ENCODE peak calls at places on chromosomes 3 and 15, in seven cellular contexts. G is astrocyte, Q is IMR-90, P is GM23338, O is HCT116, S is GM23248, Y is DND-41. X is an unnamed sample. For H3K4me1 and H4K20me1, the result is how much of the 10 kb centered on the place peaks cover.

GRCh38 chr3:123085293-123085949 is 18.6 kb downstream of the PDIA5 start:
- DNase-seq in G (no peak), Q (no peak), P (no peak), O (no peak), S (no peak), Y (no peak), X (no peak)

GRCh38 chr3:141913150-141913811 is 36.8 kb downstream of the ATP1B3 start:
- DNase-seq in G (peak), Q (peak), P (peak), O (peak), S (peak), Y (peak), X (peak)

GRCh38 chr3:183306798-183307671 is 54.0 kb downstream of the B3GNT5 start:
- DNase-seq in G (peak), Q (peak), P (no peak), O (no peak), S (peak), Y (no peak), X (peak)

GRCh38 chr3:9102240-9102841 is 139.1 kb upstream of the RAD18 start:
- DNase-seq in G (no peak), Q (no peak), P (peak), O (no peak), S (no peak), Y (no peak), X (no peak)

GRCh38 chr3:61783993-61784718 is 222.8 kb downstream of the PTPRG start:
- DNase-seq in G (peak), Q (peak), P (no peak), O (no peak), S (peak), Y (peak), X (no peak)

GRCh38 chr3:131221731-131222130 is 159.8 kb upstream of the NUDT16 start:
- DNase-seq in G (peak), Q (peak), P (no peak), O (no peak), S (peak), Y (no peak), X (no peak)

GRCh38 chr3:159824341-159824740 is 164.3 kb upstream of the IL12A start:
- DNase-seq in G (peak), Q (peak), P (no peak), O (peak), S (peak), Y (no peak), X (no peak)

GRCh38 chr3:14410501-14411165 is 8.2 kb downstream of the SLC6A6 start:
- DNase-seq in G (peak), Q (peak), P (no peak), O (no peak), S (peak), Y (no peak), X (no peak)

GRCh38 chr3:45639044-45639392 is 44.5 kb downstream of the LIMD1 start:
- DNase-seq in G (no peak), Q (no peak), P (no peak), O (no peak), S (no peak), Y (no peak), X (no peak)

GRCh38 chr3:157445897-157446296 is 9.2 kb downstream of the PTX3 start:
- DNase-seq in G (no peak), Q (peak), P (no peak), O (no peak), S (peak), Y (no peak), X (no peak)

GRCh38 chr3:169052465-169053302 is 610.8 kb downstream of the MECOM start:
- DNase-seq in G (no peak), Q (peak), P (no peak), O (no peak), S (peak), Y (no peak), X (no peak)

GRCh38 chr3:71444028-71444860 is 139.3 kb downstream of the FOXP1 start:
- DNase-seq in G (peak), Q (peak), P (no peak), O (no peak), S (peak), Y (peak), X (peak)

GRCh38 chr3:89113887-89114840 is 6.7 kb downstream of the EPHA3 start:
- DNase-seq in G (peak), Q (peak), P (peak), O (no peak), S (peak), Y (no peak), X (peak)

DNA sequence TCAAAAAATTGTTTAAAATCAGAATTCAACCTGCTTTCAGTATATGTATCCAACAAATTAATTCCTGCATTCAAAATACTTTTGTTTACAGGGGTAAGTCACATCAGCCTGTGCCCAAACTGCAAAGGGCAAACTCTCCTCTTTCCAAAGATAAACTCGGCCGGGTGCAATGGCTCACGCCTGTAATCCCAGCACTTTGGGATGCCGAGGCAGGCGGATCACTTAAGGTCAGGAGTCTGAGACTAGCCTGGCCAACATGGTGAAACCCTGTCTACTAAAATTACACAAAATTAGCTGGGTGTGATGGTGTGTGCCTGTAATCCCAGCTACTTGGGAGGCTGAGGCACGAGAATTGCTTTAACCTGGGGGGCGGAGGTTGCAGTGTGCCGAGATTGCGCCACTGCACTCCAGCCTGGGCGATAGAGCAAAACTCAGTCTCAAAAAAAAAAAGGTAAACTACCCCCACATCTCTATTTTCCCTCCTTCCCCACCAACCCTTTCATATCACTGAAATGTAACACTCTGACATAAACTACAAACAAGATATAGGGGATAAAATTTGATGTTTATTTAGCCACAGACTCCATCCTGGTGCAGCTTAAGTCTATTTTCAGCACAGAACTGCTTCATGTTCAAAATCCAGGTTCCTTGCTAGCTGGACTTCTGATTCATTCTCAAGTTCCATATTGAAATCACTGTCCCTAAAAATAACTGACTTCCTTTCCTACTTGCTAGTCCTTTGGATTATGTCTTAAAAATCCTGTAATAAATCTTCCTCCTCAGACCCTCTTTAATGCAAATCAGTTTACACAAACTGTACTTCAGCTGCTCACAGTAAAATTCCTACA is 15.4 kb downstream of the UBP1 start:
- DNase-seq in G (no peak), Q (no peak), P (no peak), O (no peak), S (peak), Y (no peak), X (no peak)
- H3K4me1 ChIP-seq in G (under half), Q (under half), P (under half), O (under half), S (under half), Y (under half), X (under half)

GRCh38 chr3:195227871-195228270 is 43.1 kb downstream of the XXYLT1 start:
- DNase-seq in G (no peak), Q (no peak), P (no peak), O (no peak), S (no peak), Y (no peak), X (no peak)

GRCh38 chr3:195226445-195226844 is 44.5 kb downstream of the XXYLT1 start:
- DNase-seq in G (no peak), Q (no peak), P (no peak), O (no peak), S (no peak), Y (no peak), X (peak)

GRCh38 chr3:195224156-195224979 is 46.6 kb downstream of the XXYLT1 start:
- DNase-seq in G (no peak), Q (no peak), P (peak), O (no peak), S (peak), Y (no peak), X (peak)

GRCh38 chr3:195224980-195225580 is 45.9 kb downstream of the XXYLT1 start:
- DNase-seq in G (no peak), Q (no peak), P (no peak), O (no peak), S (no peak), Y (no peak), X (peak)

DNA sequence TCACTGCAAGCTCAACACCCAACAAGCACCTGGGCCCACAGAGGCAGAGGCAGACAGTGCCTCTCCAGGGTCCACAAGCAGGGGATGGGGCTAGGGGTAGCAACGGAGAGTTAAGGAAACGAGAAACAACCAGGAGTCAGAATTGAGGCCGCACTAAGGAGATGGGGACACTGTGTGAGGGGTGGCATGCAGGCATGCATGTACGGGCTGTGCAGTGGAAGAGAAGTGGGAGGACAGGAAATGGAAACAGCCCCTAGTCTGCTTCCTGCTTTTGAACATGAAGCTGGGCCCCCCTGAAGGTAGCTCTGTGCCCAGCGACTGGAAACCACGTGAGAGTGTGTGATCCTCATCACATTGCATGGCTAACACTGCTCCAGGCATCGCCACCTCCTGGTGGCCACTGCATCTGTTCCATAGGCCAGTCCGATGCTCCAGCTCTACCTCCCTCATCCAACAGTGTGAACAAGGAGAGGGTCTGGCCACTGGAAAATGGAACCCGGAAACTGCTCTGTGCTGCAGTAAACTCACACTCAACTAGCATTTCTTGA is 44.0 kb downstream of the XXYLT1 start:
- DNase-seq in G (no peak), Q (peak), P (peak), O (no peak), S (peak), Y (peak), X (peak)
- H3K4me2 ChIP-seq in G (no peak), Q (no peak), P (no peak), O (no peak), S (no peak), Y (no peak), X (no peak)

GRCh38 chr3:42640129-42640528 is 13.4 kb upstream of the ZBTB47 start:
- DNase-seq in G (no peak), Q (no peak), P (no peak), O (no peak), S (no peak), Y (no peak), X (no peak)
- H4K20me1 ChIP-seq in G (half or more), Q (under half), P (under half), O (under half), S (under half), Y (under half), X (under half)

DNA sequence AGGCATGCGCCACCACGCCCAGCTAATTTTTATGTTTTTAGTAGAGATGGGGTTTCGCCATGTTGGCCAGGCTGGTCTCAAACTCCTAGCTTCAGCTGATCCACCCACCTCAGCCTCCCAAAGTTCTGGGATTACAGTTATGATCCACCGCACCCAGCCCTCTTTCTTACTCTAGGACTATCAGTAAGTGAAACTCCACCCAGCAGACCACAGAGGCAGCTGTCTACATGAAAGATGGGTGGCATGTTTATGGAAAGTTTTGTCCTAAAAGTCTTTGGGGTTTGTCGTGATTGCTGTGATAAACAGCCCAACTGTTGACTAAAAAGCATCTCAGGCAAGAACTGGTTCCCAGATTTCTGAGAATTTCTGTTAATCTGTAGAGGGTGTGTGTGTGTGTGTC is 10.9 kb downstream of the ARL6IP5 start:
- DNase-seq in G (no peak), Q (no peak), P (no peak), O (no peak), S (no peak), Y (no peak), X (peak)
- H3K4me1 ChIP-seq in G (under half), Q (under half), P (under half), O (under half), S (under half), Y (under half), X (half or more)

GRCh38 chr15:63576441-63576840 is 20.7 kb upstream of the FBXL22 start:
- DNase-seq in G (no peak), Q (no peak), P (no peak), O (no peak), S (no peak), Y (no peak), X (no peak)
- H3K4me2 ChIP-seq in G (no peak), Q (no peak), P (no peak), O (no peak), S (no peak), Y (no peak), X (no peak)